ENCODE peak calls at places on chromosomes 4 and X, in six cellular contexts. V is mesothelial cell of epicardium, Y is mucosa of descending colon, O is dorsolateral prefrontal cortex, U is fibroblast of mammary gland, K is AG09319. A is an unnamed sample.
A peak's percentile ranks its signal among the peaks of the same experiment; 100 is the strongest.

GRCh38 chr4:54902261-54902660 is 223.1 kb downstream of the KDR start:
- DNase-seq in V (no peak), Y (no peak), O (no peak), U (no peak), K (no peak), A (no peak)

GRCh38 chrX:151393514-151393913 is 3.5 kb upstream of the VMA21 start:
- DNase-seq in V (no peak), Y (peak; percentile 16), O (no peak), U (no peak), K (no peak), A (no peak)

GRCh38 chr4:622996-623913 is 2.1 kb upstream of the PDE6B start:
- DNase-seq in V (no peak), Y (no peak), O (peak; percentile 14), U (no peak), K (no peak), A (no peak)

GRCh38 chrX:137194164-137194563 is 160.4 kb upstream of the GPR101 start:
- DNase-seq in V (no peak), Y (peak; percentile 8), O (no peak), U (peak; percentile 18), K (no peak), A (peak; percentile 15)

GRCh38 chr4:88599714-88600113 is 7.4 kb downstream of the HERC3 start:
- DNase-seq in V (no peak), Y (no peak), O (no peak), U (no peak), K (no peak), A (no peak)

GRCh38 chr4:67873116-67873515 is 10.7 kb downstream of the TMPRSS11D start:
- DNase-seq in V (no peak), Y (no peak), O (no peak), U (no peak), K (no peak), A (no peak)

GRCh38 chrX:148574247-148574973 is 74.0 kb downstream of the AFF2 start:
- DNase-seq in V (no peak), Y (no peak), O (no peak), U (no peak), K (no peak), A (no peak)

GRCh38 chrX:53714580-53715335 is 28.2 kb upstream of the HUWE1 start:
- DNase-seq in V (no peak), Y (peak; percentile 14), O (no peak), U (peak; percentile 55), K (no peak), A (no peak)

GRCh38 chrX:153347530-153347929 is 13.6 kb downstream of the ZNF275 start:
- DNase-seq in V (no peak), Y (no peak), O (no peak), U (no peak), K (no peak), A (no peak)

GRCh38 chr4:160034501-160034900 is 931.6 kb downstream of the RAPGEF2 start:
- DNase-seq in V (no peak), Y (no peak), O (no peak), U (no peak), K (no peak), A (no peak)

GRCh38 chr4:115090483-115091075 is 22.8 kb downstream of the NDST4 start:
- DNase-seq in V (no peak), Y (no peak), O (no peak), U (peak; percentile 28), K (no peak), A (no peak)

GRCh38 chr4:183430317-183430986 is 14.0 kb upstream of the CDKN2AIP start:
- DNase-seq in V (no peak), Y (peak; percentile 46), O (no peak), U (no peak), K (no peak), A (no peak)

GRCh38 chrX:136310411-136310810 is 9.6 kb downstream of the ADGRG4 start:
- DNase-seq in V (no peak), Y (no peak), O (no peak), U (peak; percentile 40), K (no peak), A (no peak)

GRCh38 chr4:1579834-1580686 is 104.1 kb downstream of the FAM53A start:
- DNase-seq in V (peak; percentile 59), Y (peak; percentile 84), O (peak; percentile 47), U (peak; percentile 43), K (peak; percentile 91), A (peak; percentile 38)

GRCh38 chr4:2060578-2061207 is 1.6 kb downstream of the NAT8L start:
- DNase-seq in V (peak; percentile 19), Y (peak; percentile 34), O (no peak), U (no peak), K (no peak), A (peak; percentile 48)

DNA sequence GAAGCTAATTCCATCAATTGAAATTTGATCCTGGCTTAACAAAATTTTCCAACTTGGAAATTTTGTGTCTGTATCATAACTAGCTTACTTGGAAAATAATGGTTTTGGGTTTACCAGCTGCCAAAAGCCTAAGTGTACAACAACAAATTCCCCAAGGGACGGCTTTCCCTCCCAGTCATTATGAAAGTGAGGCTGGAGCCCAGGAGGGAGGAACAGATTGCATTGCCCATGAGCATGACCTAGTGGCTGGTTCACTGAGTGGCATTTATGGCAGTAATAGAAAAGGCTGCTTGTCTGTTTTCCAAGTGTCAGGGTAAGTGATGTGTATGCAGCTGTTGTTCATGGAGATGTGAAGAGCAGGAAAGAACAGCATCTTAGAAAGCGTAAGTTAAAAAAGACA is 70.8 kb upstream of the HHIP start:
- DNase-seq in V (no peak), Y (no peak), O (no peak), U (peak; percentile 44), K (no peak), A (no peak)
- TF ChIP-seq CTCF in V (no peak), Y (no peak), O (no peak), U (peak; percentile 9), K (no peak), A (no peak)

DNA sequence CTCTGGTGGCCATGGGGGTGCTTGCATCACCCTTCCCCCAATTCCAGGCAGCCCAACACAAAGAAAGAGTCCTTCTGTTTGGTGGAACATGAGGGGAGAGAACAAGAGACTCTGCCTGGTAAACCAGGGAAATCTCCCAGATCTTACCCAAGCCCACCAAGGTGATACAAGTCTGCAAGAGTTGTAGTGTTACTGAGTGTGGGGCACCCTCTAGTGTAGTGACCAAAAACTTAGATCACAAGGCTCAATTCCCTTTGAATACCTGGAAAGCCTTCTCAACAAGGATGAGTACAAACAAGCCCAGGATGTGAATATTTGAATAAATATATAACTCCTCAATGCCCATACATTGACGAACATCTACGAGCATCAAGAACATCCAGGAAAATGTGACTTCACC is 64.7 kb downstream of the IL13RA2 start:
- DNase-seq in V (no peak), Y (no peak), O (no peak), U (no peak), K (no peak), A (no peak)
- TF ChIP-seq CTCF in V (no peak), Y (no peak), O (no peak), U (no peak), K (no peak), A (no peak)

GRCh38 chr4:122331195-122331594 is 47.6 kb upstream of the ADAD1 start:
- DNase-seq in V (no peak), Y (no peak), O (no peak), U (no peak), K (no peak), A (no peak)

GRCh38 chr4:122329876-122330595 is 48.8 kb upstream of the ADAD1 start:
- DNase-seq in V (no peak), Y (no peak), O (no peak), U (peak; percentile 14), K (peak; percentile 10), A (no peak)

GRCh38 chr4:122328893-122329292 is 49.9 kb upstream of the ADAD1 start:
- DNase-seq in V (no peak), Y (no peak), O (no peak), U (no peak), K (no peak), A (no peak)

DNA sequence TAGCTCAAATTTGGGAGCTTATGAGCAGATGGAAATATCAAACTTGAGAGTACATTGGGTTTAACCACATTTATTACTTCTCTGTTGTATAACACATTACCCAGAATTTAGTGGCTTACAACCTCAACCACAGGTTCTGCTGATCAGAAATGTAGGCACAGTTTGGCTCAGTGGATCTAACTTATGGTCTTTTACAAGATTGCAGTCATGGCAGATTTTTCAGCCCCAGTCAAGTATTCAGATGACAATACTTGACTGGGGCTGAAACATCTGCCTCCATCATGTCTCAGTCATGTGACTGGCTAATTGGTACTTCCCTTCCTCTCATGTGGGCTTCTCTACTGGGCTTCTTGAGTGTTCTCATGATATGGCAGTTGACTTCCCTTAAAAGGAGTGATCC is 44.0 kb upstream of the ADAD1 start:
- DNase-seq in V (no peak), Y (no peak), O (no peak), U (no peak), K (no peak), A (no peak)
- TF ChIP-seq CTCF in V (no peak), Y (no peak), O (no peak), U (no peak), K (no peak), A (no peak)

GRCh38 chr4:65865489-65865888 is 195.2 kb upstream of the EPHA5 start:
- DNase-seq in V (no peak), Y (no peak), O (no peak), U (peak; percentile 17), K (no peak), A (no peak)
- TF ChIP-seq CTCF in V (no peak), Y (no peak), O (no peak), U (peak; percentile 32), K (peak; percentile 1), A (peak; percentile 56)

GRCh38 chrX:108299704-108300103 is 138.5 kb downstream of the COL4A6 start:
- DNase-seq in V (no peak), Y (no peak), O (no peak), U (no peak), K (no peak), A (no peak)

GRCh38 chrX:108298165-108298602 is 140.0 kb downstream of the COL4A6 start:
- DNase-seq in V (no peak), Y (no peak), O (no peak), U (no peak), K (no peak), A (no peak)

GRCh38 chrX:108292053-108292452 is 146.2 kb downstream of the COL4A6 start:
- DNase-seq in V (no peak), Y (no peak), O (no peak), U (no peak), K (no peak), A (no peak)

GRCh38 chrX:108299101-108299591 is 139.1 kb downstream of the COL4A6 start:
- DNase-seq in V (peak; percentile 25), Y (no peak), O (no peak), U (peak; percentile 20), K (no peak), A (no peak)

DNA sequence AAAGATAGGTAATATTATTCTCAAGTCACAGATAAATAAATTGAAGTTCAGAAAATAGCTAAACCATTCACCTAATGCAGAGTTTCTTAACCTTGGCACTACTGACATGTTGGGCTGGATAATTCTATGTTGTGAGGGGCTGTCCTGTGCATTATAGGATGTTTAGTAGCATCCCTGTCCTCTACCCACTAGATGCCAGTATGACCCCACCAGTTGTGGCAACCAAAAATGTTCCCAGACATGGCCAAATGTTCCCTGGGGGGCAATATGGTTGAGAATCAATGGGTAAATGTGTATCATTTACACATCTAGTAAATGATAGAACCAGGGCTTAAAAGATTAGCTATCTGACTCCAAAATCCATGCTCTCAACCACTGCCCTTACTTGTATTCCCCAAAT is 140.9 kb downstream of the COL4A6 start:
- DNase-seq in V (no peak), Y (no peak), O (no peak), U (no peak), K (no peak), A (no peak)
- TF ChIP-seq CTCF in V (no peak), Y (no peak), O (no peak), U (peak; percentile 6), K (peak; percentile 10), A (no peak)

GRCh38 chrX:134764202-134764785 is 106.0 kb upstream of the PLAC1 start:
- DNase-seq in V (no peak), Y (no peak), O (no peak), U (peak; percentile 46), K (no peak), A (no peak)
- TF ChIP-seq CTCF in V (no peak), Y (no peak), O (no peak), U (peak; percentile 36), K (no peak), A (no peak)